ENCODE peak calls at places on chromosomes 11 and 22, in five cellular contexts. S is neuronal stem cell, U is AG04450, C is left lung, Z is aorta. F is an unnamed sample.

GRCh38 chr11:104594228-104594958 is 303.9 kb downstream of the CASP12 start:
- DNase-seq in S (no peak), Z (no peak), U (no peak), C (no peak), F (no peak)

GRCh38 chr11:33734441-33735165 is 1.6 kb downstream of the CD59 start:
- DNase-seq in Z (no peak), C (peak), S (no peak), U (no peak), F (no peak)

GRCh38 chr22:17860220-17860965 is 86.1 kb upstream of the BID start:
- DNase-seq in C (peak), Z (no peak), U (no peak), S (no peak), F (no peak)

GRCh38 chr22:18057568-18058209 is 20.1 kb upstream of the PEX26 start:
- DNase-seq in S (no peak), Z (peak), U (peak), C (no peak), F (no peak)

GRCh38 chr11:15710593-15711260 is 596.0 kb downstream of the INSC start:
- DNase-seq in U (no peak), C (no peak), S (no peak), Z (no peak), F (no peak)

GRCh38 chr22:30858976-30859713 is 109.4 kb downstream of the MORC2 start:
- DNase-seq in U (no peak), Z (no peak), S (no peak), C (no peak), F (no peak)

GRCh38 chr11:123083623-123084029 is 21.7 kb upstream of the HSPA8 start:
- DNase-seq in S (no peak), C (no peak), Z (peak), U (peak), F (peak)

GRCh38 chr11:33970984-33971466 is 79.1 kb upstream of the LMO2 start:
- DNase-seq in S (peak), C (no peak), U (peak), Z (peak), F (no peak)

GRCh38 chr11:20647976-20648565 is 21.3 kb upstream of the NELL1 start:
- DNase-seq in U (peak), Z (no peak), C (no peak), S (peak), F (peak)

GRCh38 chr11:44307340-44308099 is 2.4 kb downstream of the ALX4 start:
- DNase-seq in Z (no peak), U (no peak), C (no peak), S (no peak), F (no peak)

GRCh38 chr11:1206391-1207271 is 16.2 kb upstream of the MUC5B start:
- DNase-seq in Z (peak), C (peak), U (no peak), S (no peak), F (no peak)

GRCh38 chr11:114280696-114281095 is 15.5 kb upstream of the NNMT start:
- DNase-seq in Z (peak), S (peak), C (peak), U (peak), F (no peak)

GRCh38 chr11:57639321-57640067 is 10.2 kb downstream of the YPEL4 start:
- DNase-seq in U (no peak), S (peak), C (no peak), Z (no peak), F (no peak)

GRCh38 chr11:95831198-95831883 is 41.0 kb downstream of the CEP57 start:
- DNase-seq in U (peak), C (no peak), Z (no peak), S (no peak), F (no peak)

GRCh38 chr22:44659140-44659539 is 42.9 kb upstream of the PRR5 start:
- DNase-seq in S (no peak), Z (no peak), U (no peak), C (peak), F (peak)

GRCh38 chr11:24642648-24643047 is 145.8 kb downstream of the LUZP2 start:
- DNase-seq in U (no peak), Z (no peak), C (no peak), S (no peak), F (no peak)

GRCh38 chr22:44578516-44579230 is 80.6 kb upstream of the RTL6 start:
- DNase-seq in C (peak), S (no peak), U (no peak), Z (no peak), F (no peak)

GRCh38 chr11:74019860-74020259 is 11.0 kb upstream of the UCP3 start:
- DNase-seq in S (no peak), U (no peak), Z (no peak), C (no peak), F (no peak)

GRCh38 chr22:42696331-42696967 is 24.2 kb downstream of the A4GALT start:
- DNase-seq in Z (no peak), S (no peak), C (peak), U (no peak), F (no peak)

GRCh38 chr22:42699281-42699681 is 21.4 kb downstream of the A4GALT start:
- DNase-seq in S (no peak), C (no peak), Z (no peak), U (no peak), F (no peak)

GRCh38 chr22:42695294-42695693 is 25.4 kb downstream of the A4GALT start:
- DNase-seq in S (no peak), U (no peak), Z (peak), C (peak), F (no peak)

GRCh38 chr22:42699953-42700352 is 20.7 kb downstream of the A4GALT start:
- DNase-seq in S (no peak), Z (peak), C (no peak), U (no peak), F (no peak)

DNA sequence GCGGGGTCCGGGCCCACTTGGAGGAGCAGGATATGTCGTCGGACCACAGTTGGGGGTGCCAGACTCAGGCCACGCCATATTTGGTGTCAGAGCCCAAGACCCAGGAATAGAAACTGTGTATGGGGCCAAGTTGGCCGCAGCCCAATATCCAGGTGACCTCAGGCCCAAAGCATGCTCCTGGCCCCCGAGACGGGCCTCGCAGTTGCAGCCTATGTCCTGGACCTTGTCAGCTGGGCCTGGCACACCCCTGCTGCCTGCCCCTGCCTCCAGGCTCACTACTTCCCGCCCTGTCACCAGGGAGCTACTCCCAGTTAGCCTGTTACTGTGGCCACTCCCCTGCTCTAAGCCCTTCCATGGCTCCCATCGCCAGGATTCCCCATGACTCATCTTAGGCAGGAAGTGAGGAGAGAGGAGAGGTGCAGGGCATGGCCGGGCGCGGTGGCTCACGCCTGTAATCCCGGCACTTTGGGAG is 23.1 kb downstream of the A4GALT start:
- DNase-seq in Z (peak), C (no peak), U (peak), S (no peak), F (no peak)
- H3K27ac ChIP-seq in Z (peak), C (no peak), U (peak), S (no peak), F (no peak)

GRCh38 chr11:94153320-94153719 is 24.7 kb downstream of the PANX1 start:
- DNase-seq in U (no peak), C (no peak), S (no peak), Z (no peak), F (no peak)
- H3K27ac ChIP-seq in U (no peak), C (no peak), S (no peak), Z (peak), F (no peak)

DNA sequence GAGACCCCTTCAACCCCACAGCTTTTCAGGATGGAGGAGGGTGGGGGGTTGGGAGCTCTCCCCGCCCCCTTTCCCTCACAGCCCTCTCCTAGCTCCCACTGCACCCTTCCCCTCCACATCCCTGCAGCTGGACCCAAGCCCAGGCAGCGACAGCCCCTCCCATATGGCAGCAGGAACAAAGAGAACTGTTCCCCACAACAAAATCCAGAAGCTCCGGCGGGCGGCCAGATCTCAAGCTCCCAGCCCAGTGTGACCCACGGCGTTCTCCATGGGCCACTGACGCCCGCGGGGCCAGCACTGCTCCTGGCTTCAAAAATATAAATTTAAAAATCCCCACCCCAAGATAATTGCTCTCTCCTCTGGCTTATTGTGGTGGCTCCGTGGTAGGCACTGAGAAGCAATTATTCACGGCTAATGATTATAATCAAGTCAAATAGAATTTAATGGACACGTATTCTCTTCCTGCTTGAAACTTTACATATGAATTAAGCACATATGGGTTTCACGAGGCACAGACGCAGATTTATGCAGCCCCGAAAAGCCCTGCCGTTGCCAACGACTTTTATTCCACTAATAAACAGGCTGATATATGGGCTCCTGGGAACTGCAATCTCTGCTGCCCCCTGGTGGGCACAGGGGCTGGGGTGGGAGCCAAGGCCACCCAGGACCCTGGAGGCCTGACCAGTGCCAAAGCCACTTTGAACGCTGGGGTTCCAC is 17.6 kb downstream of the MACROD1 start:
- DNase-seq in C (peak), S (peak), Z (peak), U (peak), F (peak)
- H3K27ac ChIP-seq in C (no peak), S (no peak), Z (no peak), U (peak), F (peak)

GRCh38 chr11:111745719-111746504 is 20.3 kb downstream of the PPP2R1B start:
- DNase-seq in Z (no peak), S (no peak), U (no peak), C (no peak), F (no peak)
- H3K27ac ChIP-seq in Z (no peak), S (no peak), U (peak), C (peak), F (no peak)

DNA sequence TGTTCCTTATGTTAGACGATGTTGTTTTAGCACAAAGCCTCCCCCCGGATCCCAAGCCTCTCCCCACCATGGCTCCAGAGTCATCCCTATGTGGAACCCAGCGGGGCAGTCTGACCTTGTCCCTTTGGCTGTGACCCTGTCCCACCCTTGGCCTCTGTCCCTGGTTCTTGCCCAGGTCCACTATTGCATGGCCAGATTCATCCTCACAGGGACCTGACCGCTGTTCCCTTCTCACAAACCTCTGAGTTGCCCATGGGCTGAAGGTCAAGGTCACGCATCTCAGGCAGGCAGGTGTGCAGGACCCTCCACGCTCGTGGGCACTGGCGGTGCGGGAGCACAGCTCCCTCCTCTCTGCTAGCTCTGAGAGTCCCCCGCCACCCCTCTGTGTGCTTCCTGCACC is 39.0 kb downstream of the BCR start:
- DNase-seq in Z (peak), S (no peak), U (no peak), C (no peak), F (no peak)
- H3K27ac ChIP-seq in Z (no peak), S (no peak), U (peak), C (peak), F (no peak)

DNA sequence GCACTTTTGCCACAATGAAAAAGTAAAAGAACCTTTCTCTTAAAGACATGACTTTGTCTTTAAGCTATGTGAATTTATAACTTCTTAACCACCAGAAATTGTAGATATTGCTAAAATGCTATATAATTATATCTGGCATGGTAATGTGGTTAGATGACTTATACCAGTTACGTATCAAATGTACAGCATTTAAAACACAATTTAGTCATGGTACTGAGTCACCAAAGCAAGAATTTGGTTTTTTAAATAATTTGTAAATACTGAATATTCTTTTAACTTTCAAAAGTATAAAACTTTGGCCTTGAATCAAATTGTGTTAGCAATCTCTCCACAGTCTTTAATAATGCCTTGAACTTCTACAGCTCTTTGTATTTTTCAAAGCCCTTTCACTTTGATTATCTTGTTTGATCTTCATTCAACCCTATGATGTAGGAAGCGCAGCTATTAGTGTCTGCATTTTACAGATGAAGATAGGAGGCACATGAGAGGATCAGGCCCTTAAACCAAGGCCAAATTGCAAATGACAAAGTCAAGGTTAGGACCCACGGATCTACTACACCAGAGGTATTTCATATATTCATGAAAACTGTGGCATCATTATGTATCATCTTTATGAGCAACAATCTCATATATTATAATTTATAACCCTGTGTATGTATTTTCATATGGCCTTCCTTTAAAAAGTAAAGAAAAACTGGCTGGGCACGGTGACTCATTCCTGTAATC is 4.4 kb upstream of the SYTL2 start:
- DNase-seq in U (peak), C (no peak), Z (no peak), S (no peak), F (no peak)
- H3K27ac ChIP-seq in U (peak), C (no peak), Z (no peak), S (no peak), F (no peak)

DNA sequence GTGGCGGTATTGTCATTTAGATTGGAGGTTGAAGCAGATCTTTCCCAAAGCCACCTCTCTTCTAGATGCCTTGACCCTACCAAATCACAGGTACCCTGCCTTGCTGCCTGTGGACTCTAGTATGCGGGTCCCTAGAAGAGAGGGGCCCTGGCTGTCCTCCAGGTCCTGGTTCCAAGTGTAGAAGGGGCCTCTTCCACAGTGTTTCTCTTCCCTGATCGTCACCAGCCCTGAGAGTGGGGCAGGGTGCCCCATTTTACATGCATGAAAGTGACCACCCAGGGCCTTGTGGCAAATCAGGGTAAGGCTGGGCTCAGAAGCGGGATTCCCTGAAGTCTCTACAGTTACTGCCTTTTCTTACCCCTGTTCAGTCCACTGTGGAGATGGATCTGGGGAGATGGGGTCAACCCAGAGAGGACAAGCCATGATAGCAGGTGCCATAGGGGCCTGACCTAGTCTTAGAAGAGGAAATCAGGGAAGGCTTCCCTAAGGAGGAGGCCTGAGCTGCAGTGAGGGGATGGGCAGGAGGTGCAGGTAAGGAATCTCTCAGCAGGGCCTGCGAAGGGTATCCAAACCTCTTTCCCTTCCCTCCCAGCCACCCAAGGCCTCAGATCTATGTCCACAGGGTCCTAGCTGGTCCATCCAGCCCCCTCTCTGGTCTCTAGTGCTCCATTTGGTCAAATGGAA is 1.2 kb upstream of the LRRC32 start:
- DNase-seq in C (peak), Z (no peak), S (no peak), U (no peak), F (no peak)
- H3K27ac ChIP-seq in C (peak), Z (no peak), S (no peak), U (no peak), F (no peak)

GRCh38 chr22:50141462-50141861 is 29.1 kb upstream of the PANX2 start:
- DNase-seq in U (no peak), C (no peak), S (no peak), Z (no peak), F (no peak)

GRCh38 chr22:50139843-50140415 is 30.6 kb upstream of the PANX2 start:
- DNase-seq in C (no peak), U (no peak), Z (no peak), S (no peak), F (no peak)

GRCh38 chr22:50141891-50142363 is 28.6 kb upstream of the PANX2 start:
- DNase-seq in U (peak), Z (no peak), C (no peak), S (peak), F (no peak)

GRCh38 chr22:50138988-50139387 is 31.5 kb upstream of the PANX2 start:
- DNase-seq in C (no peak), S (no peak), Z (no peak), U (no peak), F (no peak)

GRCh38 chr22:50140615-50141014 is 29.9 kb upstream of the PANX2 start:
- DNase-seq in S (no peak), Z (no peak), C (no peak), U (no peak), F (no peak)
- H3K27ac ChIP-seq in S (no peak), Z (no peak), C (no peak), U (no peak), F (no peak)

DNA sequence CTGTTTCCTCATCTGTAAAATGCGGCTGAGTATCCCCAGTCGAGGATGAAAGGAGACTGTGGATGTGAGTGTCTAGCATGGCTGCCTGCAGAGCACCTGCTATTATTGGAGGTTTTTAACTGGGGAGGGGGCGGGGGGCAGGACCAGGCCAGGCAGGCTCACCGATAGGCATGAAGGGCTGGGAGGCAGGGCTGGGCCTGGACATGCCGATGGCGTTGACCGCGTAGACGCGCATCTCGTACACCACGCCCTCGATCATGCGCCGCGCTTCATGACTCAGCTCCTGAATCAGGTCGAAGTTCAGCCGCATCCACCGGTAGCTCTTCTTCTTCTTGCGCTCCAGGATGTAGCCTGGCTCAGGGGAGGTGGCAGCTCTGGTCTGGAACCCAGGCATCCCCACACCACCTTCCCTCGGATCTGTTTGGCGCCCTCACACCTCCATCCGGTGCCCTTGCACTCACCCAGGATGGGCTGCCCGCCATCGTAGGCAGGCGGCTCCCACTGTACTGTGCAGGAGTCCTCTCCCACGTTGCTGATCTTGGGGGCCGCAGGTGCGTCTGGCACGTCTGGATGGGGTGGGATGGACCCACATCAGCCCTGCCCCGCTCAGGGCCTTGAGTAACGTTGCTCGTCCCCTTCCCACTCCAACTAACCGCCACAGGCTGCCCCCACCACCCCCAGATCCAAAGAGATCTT is 15.1 kb downstream of the MYBPC3 start:
- DNase-seq in U (no peak), C (no peak), Z (peak), S (no peak), F (no peak)
- H3K27ac ChIP-seq in U (no peak), C (no peak), Z (no peak), S (no peak), F (no peak)

GRCh38 chr11:12744831-12745502 is 70.7 kb downstream of the TEAD1 start:
- DNase-seq in C (no peak), Z (no peak), U (no peak), S (no peak), F (no peak)
- H3K27ac ChIP-seq in C (no peak), Z (no peak), U (no peak), S (peak), F (no peak)